ENCODE peak calls at places on chromosome 16, in four cellular contexts. A, B, Y and D are unnamed samples.

GRCh38 chr16:78240459-78241222 is 141.2 kb downstream of the WWOX start:
- DNase-seq in A (no peak), B (no peak), Y (no peak), D (no peak)

GRCh38 chr16:65950211-65950610 is 416.3 kb upstream of the CDH5 start:
- DNase-seq in A (no peak), Y (no peak), B (no peak), D (no peak)

GRCh38 chr16:53821487-53821886 is 117.5 kb downstream of the FTO start:
- DNase-seq in Y (no peak), A (no peak), B (no peak), D (no peak)

GRCh38 chr16:68069511-68070248 is 15.5 kb upstream of the NFATC3 start:
- DNase-seq in Y (no peak), B (no peak), A (no peak), D (no peak)

GRCh38 chr16:66026211-66026610 is 340.3 kb upstream of the CDH5 start:
- DNase-seq in Y (no peak), A (no peak), B (no peak), D (no peak)

GRCh38 chr16:48611329-48612137 is 1.6 kb upstream of the N4BP1 start:
- DNase-seq in B (no peak), Y (no peak), A (no peak), D (no peak)

GRCh38 chr16:46833465-46833810 is 2.5 kb upstream of the C16orf87 start:
- DNase-seq in Y (no peak), B (no peak), A (no peak), D (no peak)

GRCh38 chr16:58299757-58300349 is 5.0 kb upstream of the PRSS54 start:
- DNase-seq in A (no peak), B (peak; percentile 36), Y (no peak), D (no peak)

GRCh38 chr16:19118938-19119431 is 5.2 kb downstream of the ITPRIPL2 start:
- DNase-seq in B (peak; percentile 88), Y (no peak), A (peak; percentile 65), D (no peak)

GRCh38 chr16:21611178-21611545 is 11.8 kb downstream of the METTL9 start:
- DNase-seq in Y (no peak), A (no peak), B (no peak), D (no peak)

GRCh38 chr16:12760819-12761611 is 42.7 kb downstream of the CPPED1 start:
- DNase-seq in B (no peak), Y (no peak), A (no peak), D (no peak)

GRCh38 chr16:10521681-10522274 is 58.6 kb downstream of the EMP2 start:
- DNase-seq in B (peak; percentile 49), Y (no peak), A (peak; percentile 47), D (peak; percentile 37)

GRCh38 chr16:79379083-79379482 is 221.5 kb downstream of the MAF start:
- DNase-seq in A (no peak), Y (no peak), B (no peak), D (no peak)

GRCh38 chr16:11036868-11037410 is 92.6 kb downstream of the CLEC16A start:
- DNase-seq in A (no peak), Y (no peak), B (no peak), D (no peak)

GRCh38 chr16:49756971-49757743 is 98.8 kb downstream of the ZNF423 start:
- DNase-seq in Y (no peak), B (peak; percentile 14), A (no peak), D (no peak)

GRCh38 chr16:17519041-17519440 is 48.3 kb upstream of the XYLT1 start:
- DNase-seq in A (no peak), Y (no peak), B (no peak), D (no peak)

GRCh38 chr16:75087040-75087979 is 29.3 kb downstream of the LDHD start:
- DNase-seq in A (peak; percentile 24), B (peak; percentile 96), Y (no peak), D (no peak)

GRCh38 chr16:74760007-74760767 is 14.4 kb downstream of the FA2H start:
- DNase-seq in Y (no peak), A (no peak), B (peak; percentile 37), D (no peak)

GRCh38 chr16:23838485-23839142 is 2.8 kb downstream of the PRKCB start:
- DNase-seq in A (no peak), B (no peak), Y (no peak), D (no peak)
- H3K27me3 ChIP-seq in A (no peaks in the 10 kb centered on the region), B (peaks cover 19% of the 10 kb centered on the region), Y (no peaks in the 10 kb centered on the region), D (no peaks in the 10 kb centered on the region)

GRCh38 chr16:86990451-86990850 is 326.7 kb downstream of the C16orf95 start:
- DNase-seq in A (no peak), B (peak; percentile 42), Y (no peak), D (no peak)
- H3K27me3 ChIP-seq in A (no peaks in the 10 kb centered on the region), B (peaks cover 11% of the 10 kb centered on the region), Y (no peaks in the 10 kb centered on the region), D (peaks cover 22% of the 10 kb centered on the region)

GRCh38 chr16:1214693-1215092 is 10.4 kb downstream of the TPSG1 start:
- DNase-seq in B (no peak), A (no peak), Y (no peak), D (no peak)

GRCh38 chr16:1216681-1217400 is 8.2 kb downstream of the TPSG1 start:
- DNase-seq in A (no peak), Y (no peak), B (no peak), D (no peak)

GRCh38 chr16:1215574-1216295 is 9.3 kb downstream of the TPSG1 start:
- DNase-seq in B (no peak), A (no peak), Y (no peak), D (no peak)

GRCh38 chr16:1217526-1217925 is 7.5 kb downstream of the TPSG1 start:
- DNase-seq in A (no peak), Y (no peak), B (no peak), D (no peak)

GRCh38 chr16:1216296-1216619 is 8.8 kb downstream of the TPSG1 start:
- DNase-seq in Y (no peak), A (no peak), B (no peak), D (no peak)
- H3K27me3 ChIP-seq in Y (no peaks in the 10 kb centered on the region), A (no peaks in the 10 kb centered on the region), B (no peaks in the 10 kb centered on the region), D (no peaks in the 10 kb centered on the region)

DNA sequence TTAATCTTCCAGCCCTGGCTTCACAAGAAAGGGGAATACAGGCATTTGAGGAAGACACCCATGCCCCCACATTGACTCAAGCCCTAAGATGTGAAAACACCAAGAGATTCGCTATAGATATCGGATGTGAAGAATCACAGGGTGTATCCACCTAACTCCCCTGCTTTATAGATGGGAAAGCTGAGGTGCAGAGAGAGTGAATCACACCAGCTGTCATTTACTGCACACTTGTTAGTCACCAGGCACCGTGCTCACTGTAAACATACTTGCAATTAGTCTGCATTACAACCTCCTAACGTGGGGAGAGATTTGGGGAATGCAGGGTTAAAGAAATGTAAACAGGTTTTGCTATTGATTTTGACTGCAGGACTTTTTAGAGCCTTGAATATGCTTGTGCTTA is 325.5 kb downstream of the C16orf95 start:
- DNase-seq in A (no peak), B (no peak), Y (no peak), D (no peak)
- H3K27me3 ChIP-seq in A (no peaks in the 10 kb centered on the region), B (peaks cover 11% of the 10 kb centered on the region), Y (no peaks in the 10 kb centered on the region), D (no peaks in the 10 kb centered on the region)

GRCh38 chr16:84071151-84071550 is 28.6 kb upstream of the SLC38A8 start:
- DNase-seq in A (no peak), B (peak; percentile 29), Y (no peak), D (no peak)

GRCh38 chr16:84069540-84069939 is 26.9 kb upstream of the SLC38A8 start:
- DNase-seq in A (no peak), Y (no peak), B (no peak), D (no peak)

GRCh38 chr16:84068783-84069464 is 26.3 kb upstream of the SLC38A8 start:
- DNase-seq in Y (no peak), B (no peak), A (no peak), D (no peak)

GRCh38 chr16:84074721-84075120 is 32.1 kb upstream of the SLC38A8 start:
- DNase-seq in A (no peak), Y (no peak), B (no peak), D (no peak)

GRCh38 chr16:84072014-84072413 is 29.4 kb upstream of the SLC38A8 start:
- DNase-seq in A (no peak), B (peak; percentile 74), Y (no peak), D (no peak)
- H3K27me3 ChIP-seq in A (no peaks in the 10 kb centered on the region), B (no peaks in the 10 kb centered on the region), Y (no peaks in the 10 kb centered on the region), D (no peaks in the 10 kb centered on the region)

GRCh38 chr16:20136446-20136968 is 62.8 kb upstream of the GPR139 start:
- DNase-seq in A (no peak), B (no peak), Y (no peak), D (no peak)
- H3K27me3 ChIP-seq in A (no peaks in the 10 kb centered on the region), B (no peaks in the 10 kb centered on the region), Y (no peaks in the 10 kb centered on the region), D (no peaks in the 10 kb centered on the region)

DNA sequence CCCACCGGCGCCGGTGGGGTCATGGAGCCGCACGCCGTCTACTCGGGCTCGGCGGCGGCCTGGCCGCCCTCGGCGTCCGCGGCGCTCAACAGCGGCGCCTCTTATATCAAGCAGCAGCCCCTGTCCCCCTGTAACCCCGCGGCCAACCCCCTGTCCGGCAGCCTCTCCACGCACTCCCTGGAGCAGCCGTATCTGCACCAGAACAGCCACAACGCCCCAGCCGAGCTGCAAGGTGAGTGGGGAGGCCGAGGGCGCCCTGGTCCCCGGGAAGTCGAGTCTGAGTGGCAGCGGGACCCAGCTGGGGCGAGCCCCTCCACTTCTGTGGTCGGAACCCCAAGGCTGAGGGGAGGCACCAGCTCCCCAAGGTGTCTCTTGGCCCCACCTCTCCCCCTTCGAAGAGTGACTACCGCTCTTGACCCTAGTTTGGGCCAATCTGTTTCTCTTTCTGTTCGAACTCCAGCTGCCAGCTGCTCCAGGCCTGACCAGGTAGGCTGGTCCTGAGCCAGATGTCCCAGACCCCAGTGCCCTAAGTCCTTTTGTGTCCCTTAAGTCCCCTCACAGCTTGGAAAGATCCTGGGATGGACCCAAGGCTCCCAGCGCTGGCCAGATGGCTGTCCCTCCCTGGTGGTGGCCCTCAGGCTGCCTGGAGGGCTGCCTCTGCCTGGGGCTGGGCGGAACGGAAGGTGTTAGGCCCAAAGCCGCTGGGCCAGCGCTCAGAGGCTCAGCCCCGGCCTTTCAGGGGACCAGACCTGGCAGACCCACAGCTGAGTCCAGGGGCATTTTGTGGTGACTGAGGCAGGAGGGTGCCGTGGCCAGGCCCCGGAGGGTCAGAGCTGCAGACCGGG is 1.2 kb downstream of the FOXF1 start:
- DNase-seq in Y (no peak), B (no peak), A (no peak), D (no peak)
- H3K27me3 ChIP-seq in Y (peaks cover 32% of the 10 kb centered on the region), B (peaks cover 45% of the 10 kb centered on the region), A (peaks cover 15% of the 10 kb centered on the region), D (peaks cover 99% of the 10 kb centered on the region)